ENCODE peak calls at places on chromosomes 13 and 19, in ten cellular contexts. One of them, this sample, is unnamed.
A peak's percentile ranks its signal among the peaks of the same experiment; 100 is the strongest.

GRCh38 chr13:89465366-89465765 is 1794.2 kb downstream of the SLITRK5 start:
- DNase-seq in pons: no peak
- DNase-seq in NCI-H1694: no peak
- DNase-seq in caudate nucleus: no peak
- DNase-seq in OCI-LY7: no peak
- DNase-seq in stimulated activated CD8-positive, alpha-beta memory T cell treated with anti-CD3 and anti-CD28 coated beads, Interleukin-7, amount 100 ng/mL, for 24 hours: no peak
- DNase-seq in endodermal cell: no peak
- DNase-seq in GOT3: no peak
- DNase-seq in fibroblast of the conjunctiva: no peak
- DNase-seq in T-helper 2 cell: no peak
- DNase-seq in this sample: no peak

GRCh38 chr13:79988573-79988972 is 352.4 kb downstream of the SPRY2 start:
- DNase-seq in GOT3: no peak
- DNase-seq in T-helper 2 cell: no peak
- DNase-seq in NCI-H1694: no peak
- DNase-seq in OCI-LY7: no peak
- DNase-seq in fibroblast of the conjunctiva: peak; percentile 4
- DNase-seq in pons: no peak
- DNase-seq in stimulated activated CD8-positive, alpha-beta memory T cell treated with anti-CD3 and anti-CD28 coated beads, Interleukin-7, amount 100 ng/mL, for 24 hours: no peak
- DNase-seq in caudate nucleus: no peak
- DNase-seq in endodermal cell: no peak
- DNase-seq in this sample: no peak

GRCh38 chr13:110279684-110280083 is 27.3 kb downstream of the COL4A1 start:
- DNase-seq in T-helper 2 cell: no peak
- DNase-seq in GOT3: no peak
- DNase-seq in stimulated activated CD8-positive, alpha-beta memory T cell treated with anti-CD3 and anti-CD28 coated beads, Interleukin-7, amount 100 ng/mL, for 24 hours: no peak
- DNase-seq in caudate nucleus: no peak
- DNase-seq in OCI-LY7: no peak
- DNase-seq in NCI-H1694: no peak
- DNase-seq in fibroblast of the conjunctiva: no peak
- DNase-seq in endodermal cell: no peak
- DNase-seq in pons: no peak
- DNase-seq in this sample: no peak

GRCh38 chr13:43876366-43876765 is 3.2 kb downstream of the CCDC122 start:
- DNase-seq in GOT3: no peak
- DNase-seq in fibroblast of the conjunctiva: no peak
- DNase-seq in endodermal cell: no peak
- DNase-seq in pons: no peak
- DNase-seq in OCI-LY7: no peak
- DNase-seq in caudate nucleus: no peak
- DNase-seq in stimulated activated CD8-positive, alpha-beta memory T cell treated with anti-CD3 and anti-CD28 coated beads, Interleukin-7, amount 100 ng/mL, for 24 hours: no peak
- DNase-seq in NCI-H1694: no peak
- DNase-seq in T-helper 2 cell: no peak
- DNase-seq in this sample: no peak

GRCh38 chr13:92843549-92843948 is 383.1 kb upstream of the GPC6 start:
- DNase-seq in GOT3: no peak
- DNase-seq in NCI-H1694: peak; percentile 79
- DNase-seq in OCI-LY7: no peak
- DNase-seq in endodermal cell: no peak
- DNase-seq in pons: no peak
- DNase-seq in fibroblast of the conjunctiva: peak; percentile 66
- DNase-seq in stimulated activated CD8-positive, alpha-beta memory T cell treated with anti-CD3 and anti-CD28 coated beads, Interleukin-7, amount 100 ng/mL, for 24 hours: no peak
- DNase-seq in caudate nucleus: no peak
- DNase-seq in T-helper 2 cell: no peak
- DNase-seq in this sample: no peak

GRCh38 chr13:80363890-80364503 is 23.1 kb upstream of the SPRY2 start:
- DNase-seq in stimulated activated CD8-positive, alpha-beta memory T cell treated with anti-CD3 and anti-CD28 coated beads, Interleukin-7, amount 100 ng/mL, for 24 hours: no peak
- DNase-seq in pons: peak; percentile 56
- DNase-seq in OCI-LY7: peak; percentile 15
- DNase-seq in caudate nucleus: no peak
- DNase-seq in NCI-H1694: peak; percentile 30
- DNase-seq in endodermal cell: no peak
- DNase-seq in T-helper 2 cell: no peak
- DNase-seq in GOT3: no peak
- DNase-seq in fibroblast of the conjunctiva: no peak
- DNase-seq in this sample: no peak

GRCh38 chr19:54390942-54391577 is 24.2 kb upstream of the TTYH1 start:
- DNase-seq in endodermal cell: peak; percentile 88
- DNase-seq in fibroblast of the conjunctiva: peak; percentile 60
- DNase-seq in NCI-H1694: peak; percentile 39
- DNase-seq in T-helper 2 cell: peak; percentile 17
- DNase-seq in GOT3: no peak
- DNase-seq in OCI-LY7: peak; percentile 82
- DNase-seq in pons: peak; percentile 65
- DNase-seq in stimulated activated CD8-positive, alpha-beta memory T cell treated with anti-CD3 and anti-CD28 coated beads, Interleukin-7, amount 100 ng/mL, for 24 hours: peak; percentile 41
- DNase-seq in caudate nucleus: peak; percentile 1
- DNase-seq in this sample: peak; percentile 19

GRCh38 chr19:24033962-24034342 is 53.0 kb upstream of the ZNF254 start:
- DNase-seq in stimulated activated CD8-positive, alpha-beta memory T cell treated with anti-CD3 and anti-CD28 coated beads, Interleukin-7, amount 100 ng/mL, for 24 hours: no peak
- DNase-seq in GOT3: no peak
- DNase-seq in caudate nucleus: peak; percentile 50
- DNase-seq in fibroblast of the conjunctiva: peak; percentile 21
- DNase-seq in OCI-LY7: peak; percentile 29
- DNase-seq in pons: peak; percentile 37
- DNase-seq in NCI-H1694: peak; percentile 12
- DNase-seq in T-helper 2 cell: no peak
- DNase-seq in endodermal cell: no peak
- DNase-seq in this sample: peak; percentile 67

GRCh38 chr19:38849746-38850230 is at the start of gene HNRNPL:
- DNase-seq in fibroblast of the conjunctiva: no peak
- DNase-seq in NCI-H1694: no peak
- DNase-seq in stimulated activated CD8-positive, alpha-beta memory T cell treated with anti-CD3 and anti-CD28 coated beads, Interleukin-7, amount 100 ng/mL, for 24 hours: peak; percentile 98
- DNase-seq in endodermal cell: peak; percentile 99
- DNase-seq in OCI-LY7: no peak
- DNase-seq in pons: no peak
- DNase-seq in GOT3: peak; percentile 100
- DNase-seq in caudate nucleus: peak; percentile 100
- DNase-seq in T-helper 2 cell: peak; percentile 99
- DNase-seq in this sample: peak; percentile 100

GRCh38 chr19:32779082-32779481 is 59.5 kb downstream of the TDRD12 start:
- DNase-seq in pons: no peak
- DNase-seq in NCI-H1694: no peak
- DNase-seq in endodermal cell: no peak
- DNase-seq in caudate nucleus: no peak
- DNase-seq in GOT3: no peak
- DNase-seq in T-helper 2 cell: no peak
- DNase-seq in stimulated activated CD8-positive, alpha-beta memory T cell treated with anti-CD3 and anti-CD28 coated beads, Interleukin-7, amount 100 ng/mL, for 24 hours: no peak
- DNase-seq in OCI-LY7: no peak
- DNase-seq in fibroblast of the conjunctiva: no peak
- DNase-seq in this sample: no peak

GRCh38 chr13:22062478-22063205 is 391.8 kb downstream of the FGF9 start:
- DNase-seq in stimulated activated CD8-positive, alpha-beta memory T cell treated with anti-CD3 and anti-CD28 coated beads, Interleukin-7, amount 100 ng/mL, for 24 hours: no peak
- DNase-seq in caudate nucleus: no peak
- DNase-seq in pons: no peak
- DNase-seq in endodermal cell: no peak
- DNase-seq in fibroblast of the conjunctiva: no peak
- DNase-seq in T-helper 2 cell: no peak
- DNase-seq in GOT3: no peak
- DNase-seq in OCI-LY7: no peak
- DNase-seq in NCI-H1694: no peak
- DNase-seq in this sample: no peak

GRCh38 chr13:73695325-73695724 is 438.9 kb downstream of the KLF12 start:
- DNase-seq in caudate nucleus: no peak
- DNase-seq in pons: no peak
- DNase-seq in fibroblast of the conjunctiva: no peak
- DNase-seq in T-helper 2 cell: no peak
- DNase-seq in OCI-LY7: no peak
- DNase-seq in stimulated activated CD8-positive, alpha-beta memory T cell treated with anti-CD3 and anti-CD28 coated beads, Interleukin-7, amount 100 ng/mL, for 24 hours: no peak
- DNase-seq in endodermal cell: no peak
- DNase-seq in GOT3: no peak
- DNase-seq in NCI-H1694: no peak
- DNase-seq in this sample: no peak

GRCh38 chr13:34459856-34460255 is 482.2 kb upstream of the NBEA start:
- DNase-seq in OCI-LY7: no peak
- DNase-seq in stimulated activated CD8-positive, alpha-beta memory T cell treated with anti-CD3 and anti-CD28 coated beads, Interleukin-7, amount 100 ng/mL, for 24 hours: no peak
- DNase-seq in caudate nucleus: no peak
- DNase-seq in GOT3: no peak
- DNase-seq in fibroblast of the conjunctiva: no peak
- DNase-seq in pons: no peak
- DNase-seq in NCI-H1694: no peak
- DNase-seq in endodermal cell: no peak
- DNase-seq in T-helper 2 cell: no peak
- DNase-seq in this sample: no peak

GRCh38 chr19:49556412-49557398 is 23.7 kb downstream of the NOSIP start:
- DNase-seq in caudate nucleus: no peak
- DNase-seq in GOT3: no peak
- DNase-seq in endodermal cell: peak; percentile 92
- DNase-seq in T-helper 2 cell: no peak
- DNase-seq in stimulated activated CD8-positive, alpha-beta memory T cell treated with anti-CD3 and anti-CD28 coated beads, Interleukin-7, amount 100 ng/mL, for 24 hours: no peak
- DNase-seq in fibroblast of the conjunctiva: no peak
- DNase-seq in pons: no peak
- DNase-seq in NCI-H1694: no peak
- DNase-seq in OCI-LY7: no peak
- DNase-seq in this sample: no peak

GRCh38 chr19:28972144-28972543 is 240.8 kb downstream of the UQCRFS1 start:
- DNase-seq in OCI-LY7: no peak
- DNase-seq in NCI-H1694: no peak
- DNase-seq in GOT3: no peak
- DNase-seq in stimulated activated CD8-positive, alpha-beta memory T cell treated with anti-CD3 and anti-CD28 coated beads, Interleukin-7, amount 100 ng/mL, for 24 hours: no peak
- DNase-seq in fibroblast of the conjunctiva: no peak
- DNase-seq in caudate nucleus: no peak
- DNase-seq in pons: no peak
- DNase-seq in T-helper 2 cell: no peak
- DNase-seq in endodermal cell: peak; percentile 33
- DNase-seq in this sample: no peak

GRCh38 chr19:34066007-34066656 is 106.2 kb upstream of the LSM14A start:
- DNase-seq in T-helper 2 cell: no peak
- DNase-seq in pons: no peak
- DNase-seq in caudate nucleus: no peak
- DNase-seq in NCI-H1694: no peak
- DNase-seq in GOT3: no peak
- DNase-seq in stimulated activated CD8-positive, alpha-beta memory T cell treated with anti-CD3 and anti-CD28 coated beads, Interleukin-7, amount 100 ng/mL, for 24 hours: no peak
- DNase-seq in OCI-LY7: no peak
- DNase-seq in fibroblast of the conjunctiva: no peak
- DNase-seq in endodermal cell: peak; percentile 61
- DNase-seq in this sample: no peak

GRCh38 chr19:11365557-11366117 is 8.8 kb upstream of the SWSAP1 start:
- DNase-seq in OCI-LY7: no peak
- DNase-seq in caudate nucleus: no peak
- DNase-seq in stimulated activated CD8-positive, alpha-beta memory T cell treated with anti-CD3 and anti-CD28 coated beads, Interleukin-7, amount 100 ng/mL, for 24 hours: no peak
- DNase-seq in fibroblast of the conjunctiva: no peak
- DNase-seq in pons: no peak
- DNase-seq in GOT3: no peak
- DNase-seq in T-helper 2 cell: no peak
- DNase-seq in NCI-H1694: no peak
- DNase-seq in endodermal cell: no peak
- DNase-seq in this sample: no peak